ENCODE peak calls at places on chromosomes 12 and 14, in nine cellular contexts. One of them, this sample, is unnamed.

GRCh38 chr12:67827820-67828383 is 161.3 kb upstream of the IFNG-AS1 start:
- DNase-seq in left cardiac atrium: peak
- DNase-seq in activated T-cell treated with anti-CD3 and anti-CD28 coated beads, Interleukin-2, amount 50 U/mL, for 24 hours: peak
- DNase-seq in M059J: peak
- DNase-seq in iris pigment epithelial cell: peak
- DNase-seq in fibroblast of villous mesenchyme: peak
- DNase-seq in T-helper 1 cell: no peak
- DNase-seq in NCI-H774: no peak
- DNase-seq in NCI-H1417: no peak
- DNase-seq in this sample: peak

GRCh38 chr14:82447586-82447985 is 913.9 kb upstream of the SEL1L start:
- DNase-seq in activated T-cell treated with anti-CD3 and anti-CD28 coated beads, Interleukin-2, amount 50 U/mL, for 24 hours: no peak
- DNase-seq in fibroblast of villous mesenchyme: no peak
- DNase-seq in iris pigment epithelial cell: no peak
- DNase-seq in M059J: no peak
- DNase-seq in NCI-H1417: no peak
- DNase-seq in T-helper 1 cell: no peak
- DNase-seq in NCI-H774: no peak
- DNase-seq in left cardiac atrium: no peak
- DNase-seq in this sample: no peak

GRCh38 chr14:49768301-49769121 is 558 bp downstream of the KLHDC2 start:
- DNase-seq in NCI-H774: peak
- DNase-seq in activated T-cell treated with anti-CD3 and anti-CD28 coated beads, Interleukin-2, amount 50 U/mL, for 24 hours: peak
- DNase-seq in M059J: peak
- DNase-seq in left cardiac atrium: peak
- DNase-seq in iris pigment epithelial cell: peak
- DNase-seq in fibroblast of villous mesenchyme: peak
- DNase-seq in NCI-H1417: peak
- DNase-seq in T-helper 1 cell: peak
- DNase-seq in this sample: peak

GRCh38 chr14:43356984-43357545 is 1150.0 kb downstream of the FSCB start:
- DNase-seq in NCI-H1417: no peak
- DNase-seq in NCI-H774: peak
- DNase-seq in fibroblast of villous mesenchyme: no peak
- DNase-seq in T-helper 1 cell: no peak
- DNase-seq in left cardiac atrium: no peak
- DNase-seq in iris pigment epithelial cell: no peak
- DNase-seq in activated T-cell treated with anti-CD3 and anti-CD28 coated beads, Interleukin-2, amount 50 U/mL, for 24 hours: no peak
- DNase-seq in M059J: no peak
- DNase-seq in this sample: no peak

GRCh38 chr12:32272465-32272864 is 126.9 kb upstream of the FGD4 start:
- DNase-seq in NCI-H774: no peak
- DNase-seq in left cardiac atrium: no peak
- DNase-seq in iris pigment epithelial cell: no peak
- DNase-seq in NCI-H1417: no peak
- DNase-seq in T-helper 1 cell: no peak
- DNase-seq in fibroblast of villous mesenchyme: peak
- DNase-seq in M059J: no peak
- DNase-seq in activated T-cell treated with anti-CD3 and anti-CD28 coated beads, Interleukin-2, amount 50 U/mL, for 24 hours: no peak
- DNase-seq in this sample: no peak

GRCh38 chr12:6925543-6926279 is 2.0 kb upstream of the ATN1 start:
- DNase-seq in M059J: peak
- DNase-seq in iris pigment epithelial cell: peak
- DNase-seq in T-helper 1 cell: no peak
- DNase-seq in activated T-cell treated with anti-CD3 and anti-CD28 coated beads, Interleukin-2, amount 50 U/mL, for 24 hours: no peak
- DNase-seq in NCI-H1417: no peak
- DNase-seq in NCI-H774: no peak
- DNase-seq in fibroblast of villous mesenchyme: peak
- DNase-seq in left cardiac atrium: peak
- DNase-seq in this sample: peak

GRCh38 chr12:62919827-62920226 is 15.1 kb downstream of the PPM1H start:
- DNase-seq in iris pigment epithelial cell: peak
- DNase-seq in M059J: peak
- DNase-seq in NCI-H774: peak
- DNase-seq in left cardiac atrium: no peak
- DNase-seq in fibroblast of villous mesenchyme: peak
- DNase-seq in activated T-cell treated with anti-CD3 and anti-CD28 coated beads, Interleukin-2, amount 50 U/mL, for 24 hours: no peak
- DNase-seq in T-helper 1 cell: no peak
- DNase-seq in NCI-H1417: peak
- DNase-seq in this sample: peak

GRCh38 chr14:95375539-95376109 is 55.9 kb upstream of the CLMN start:
- DNase-seq in activated T-cell treated with anti-CD3 and anti-CD28 coated beads, Interleukin-2, amount 50 U/mL, for 24 hours: no peak
- DNase-seq in M059J: no peak
- DNase-seq in T-helper 1 cell: no peak
- DNase-seq in NCI-H1417: no peak
- DNase-seq in left cardiac atrium: no peak
- DNase-seq in iris pigment epithelial cell: no peak
- DNase-seq in fibroblast of villous mesenchyme: no peak
- DNase-seq in NCI-H774: no peak
- DNase-seq in this sample: no peak

GRCh38 chr14:59283380-59283779 is 94.9 kb downstream of the DAAM1 start:
- DNase-seq in fibroblast of villous mesenchyme: peak
- DNase-seq in T-helper 1 cell: no peak
- DNase-seq in activated T-cell treated with anti-CD3 and anti-CD28 coated beads, Interleukin-2, amount 50 U/mL, for 24 hours: no peak
- DNase-seq in left cardiac atrium: no peak
- DNase-seq in NCI-H1417: no peak
- DNase-seq in iris pigment epithelial cell: peak
- DNase-seq in M059J: peak
- DNase-seq in NCI-H774: peak
- DNase-seq in this sample: peak

GRCh38 chr14:73422515-73422914 is 35.8 kb downstream of the NUMB start:
- DNase-seq in left cardiac atrium: no peak
- DNase-seq in NCI-H774: no peak
- DNase-seq in fibroblast of villous mesenchyme: no peak
- DNase-seq in activated T-cell treated with anti-CD3 and anti-CD28 coated beads, Interleukin-2, amount 50 U/mL, for 24 hours: no peak
- DNase-seq in M059J: no peak
- DNase-seq in T-helper 1 cell: no peak
- DNase-seq in NCI-H1417: no peak
- DNase-seq in iris pigment epithelial cell: no peak
- DNase-seq in this sample: no peak

GRCh38 chr14:89325299-89325883 is 91.6 kb downstream of the FOXN3 start:
- DNase-seq in M059J: no peak
- DNase-seq in iris pigment epithelial cell: no peak
- DNase-seq in activated T-cell treated with anti-CD3 and anti-CD28 coated beads, Interleukin-2, amount 50 U/mL, for 24 hours: no peak
- DNase-seq in NCI-H1417: no peak
- DNase-seq in fibroblast of villous mesenchyme: no peak
- DNase-seq in left cardiac atrium: no peak
- DNase-seq in T-helper 1 cell: no peak
- DNase-seq in NCI-H774: no peak
- DNase-seq in this sample: no peak

GRCh38 chr14:80213602-80214001 is 2.3 kb upstream of the DIO2 start:
- DNase-seq in T-helper 1 cell: no peak
- DNase-seq in left cardiac atrium: peak
- DNase-seq in fibroblast of villous mesenchyme: peak
- DNase-seq in iris pigment epithelial cell: peak
- DNase-seq in activated T-cell treated with anti-CD3 and anti-CD28 coated beads, Interleukin-2, amount 50 U/mL, for 24 hours: no peak
- DNase-seq in NCI-H774: no peak
- DNase-seq in NCI-H1417: peak
- DNase-seq in M059J: peak
- DNase-seq in this sample: peak

GRCh38 chr12:40583743-40584142 is 108.5 kb upstream of the CNTN1 start:
- DNase-seq in NCI-H774: no peak
- DNase-seq in T-helper 1 cell: no peak
- DNase-seq in iris pigment epithelial cell: no peak
- DNase-seq in NCI-H1417: no peak
- DNase-seq in fibroblast of villous mesenchyme: peak
- DNase-seq in left cardiac atrium: no peak
- DNase-seq in activated T-cell treated with anti-CD3 and anti-CD28 coated beads, Interleukin-2, amount 50 U/mL, for 24 hours: no peak
- DNase-seq in M059J: no peak
- DNase-seq in this sample: no peak

GRCh38 chr14:105489607-105490317 is 1.3 kb upstream of the TEDC1 start:
- DNase-seq in left cardiac atrium: peak
- DNase-seq in fibroblast of villous mesenchyme: peak
- DNase-seq in T-helper 1 cell: peak
- DNase-seq in NCI-H774: peak
- DNase-seq in activated T-cell treated with anti-CD3 and anti-CD28 coated beads, Interleukin-2, amount 50 U/mL, for 24 hours: peak
- DNase-seq in NCI-H1417: peak
- DNase-seq in iris pigment epithelial cell: peak
- DNase-seq in M059J: peak
- DNase-seq in this sample: peak

GRCh38 chr12:6352198-6353173 is 10.6 kb upstream of the TNFRSF1A start:
- DNase-seq in M059J: no peak
- DNase-seq in T-helper 1 cell: no peak
- DNase-seq in NCI-H1417: no peak
- DNase-seq in fibroblast of villous mesenchyme: no peak
- DNase-seq in NCI-H774: no peak
- DNase-seq in iris pigment epithelial cell: no peak
- DNase-seq in activated T-cell treated with anti-CD3 and anti-CD28 coated beads, Interleukin-2, amount 50 U/mL, for 24 hours: no peak
- DNase-seq in left cardiac atrium: no peak
- DNase-seq in this sample: no peak

GRCh38 chr12:132479938-132480619 is 9.9 kb upstream of the FBRSL1 start:
- DNase-seq in NCI-H1417: no peak
- DNase-seq in T-helper 1 cell: no peak
- DNase-seq in activated T-cell treated with anti-CD3 and anti-CD28 coated beads, Interleukin-2, amount 50 U/mL, for 24 hours: no peak
- DNase-seq in left cardiac atrium: no peak
- DNase-seq in fibroblast of villous mesenchyme: no peak
- DNase-seq in iris pigment epithelial cell: no peak
- DNase-seq in M059J: no peak
- DNase-seq in NCI-H774: no peak
- DNase-seq in this sample: no peak

GRCh38 chr12:83826112-83826511 is 1086.5 kb downstream of the SLC6A15 start:
- DNase-seq in fibroblast of villous mesenchyme: peak
- DNase-seq in iris pigment epithelial cell: peak
- DNase-seq in activated T-cell treated with anti-CD3 and anti-CD28 coated beads, Interleukin-2, amount 50 U/mL, for 24 hours: peak
- DNase-seq in M059J: no peak
- DNase-seq in NCI-H774: no peak
- DNase-seq in left cardiac atrium: no peak
- DNase-seq in T-helper 1 cell: no peak
- DNase-seq in NCI-H1417: peak
- DNase-seq in this sample: peak

GRCh38 chr12:47373554-47374150 is 293.9 kb upstream of the AMIGO2 start:
- DNase-seq in left cardiac atrium: no peak
- DNase-seq in NCI-H774: no peak
- DNase-seq in M059J: no peak
- DNase-seq in T-helper 1 cell: no peak
- DNase-seq in NCI-H1417: no peak
- DNase-seq in activated T-cell treated with anti-CD3 and anti-CD28 coated beads, Interleukin-2, amount 50 U/mL, for 24 hours: no peak
- DNase-seq in iris pigment epithelial cell: no peak
- DNase-seq in fibroblast of villous mesenchyme: no peak
- DNase-seq in this sample: no peak

GRCh38 chr12:130026608-130027176 is 122.9 kb upstream of the TMEM132D start:
- DNase-seq in NCI-H1417: peak
- DNase-seq in T-helper 1 cell: peak
- DNase-seq in M059J: peak
- DNase-seq in left cardiac atrium: no peak
- DNase-seq in iris pigment epithelial cell: peak
- DNase-seq in NCI-H774: peak
- DNase-seq in fibroblast of villous mesenchyme: no peak
- DNase-seq in activated T-cell treated with anti-CD3 and anti-CD28 coated beads, Interleukin-2, amount 50 U/mL, for 24 hours: no peak
- DNase-seq in this sample: peak

GRCh38 chr12:66066929-66067281 is 63.6 kb downstream of the LLPH start:
- DNase-seq in T-helper 1 cell: no peak
- DNase-seq in left cardiac atrium: no peak
- DNase-seq in iris pigment epithelial cell: no peak
- DNase-seq in NCI-H774: no peak
- DNase-seq in M059J: no peak
- DNase-seq in NCI-H1417: no peak
- DNase-seq in activated T-cell treated with anti-CD3 and anti-CD28 coated beads, Interleukin-2, amount 50 U/mL, for 24 hours: no peak
- DNase-seq in fibroblast of villous mesenchyme: no peak
- DNase-seq in this sample: no peak

GRCh38 chr12:67413577-67413976 is 144.4 kb downstream of the CAND1 start:
- DNase-seq in M059J: peak
- DNase-seq in T-helper 1 cell: no peak
- DNase-seq in iris pigment epithelial cell: no peak
- DNase-seq in NCI-H774: no peak
- DNase-seq in left cardiac atrium: no peak
- DNase-seq in NCI-H1417: peak
- DNase-seq in fibroblast of villous mesenchyme: peak
- DNase-seq in activated T-cell treated with anti-CD3 and anti-CD28 coated beads, Interleukin-2, amount 50 U/mL, for 24 hours: no peak
- DNase-seq in this sample: peak

GRCh38 chr12:95224202-95225170 is 6.9 kb downstream of the VEZT start:
- DNase-seq in iris pigment epithelial cell: peak
- DNase-seq in NCI-H774: no peak
- DNase-seq in activated T-cell treated with anti-CD3 and anti-CD28 coated beads, Interleukin-2, amount 50 U/mL, for 24 hours: no peak
- DNase-seq in NCI-H1417: no peak
- DNase-seq in left cardiac atrium: no peak
- DNase-seq in fibroblast of villous mesenchyme: no peak
- DNase-seq in M059J: peak
- DNase-seq in T-helper 1 cell: no peak
- DNase-seq in this sample: peak

This sample was measured in PC-3.